ENCODE peak calls at places on chromosomes 11 and 22, in nine cellular contexts. X is Peyer's patch; N is right atrium auricular region; B is CD8-positive, alpha-beta T cell; V is heart left ventricle; C is left ventricle myocardium inferior; D is tibial artery; W is Panc1; E is lower lobe of right lung. A is an unnamed sample.

GRCh38 chr11:86508604-86509471 is 134.2 kb downstream of the CCDC81 start:
- DNase-seq in X (no peak), V (no peak), E (no peak), D (no peak), C (no peak), N (no peak), B (no peak), W (no peak), A (no peak)

GRCh38 chr11:132472411-132473205 is 1059.7 kb downstream of the OPCML start:
- DNase-seq in N (no peak), B (no peak), E (no peak), X (no peak), V (peak; percentile 23), W (no peak), D (no peak), C (no peak), A (no peak)

GRCh38 chr11:113168804-113169342 is 145.5 kb upstream of the TTC12 start:
- DNase-seq in N (no peak), C (no peak), V (no peak), B (no peak), D (no peak), X (no peak), W (no peak), E (no peak), A (no peak)

GRCh38 chr11:123132881-123133280 is 62.2 kb downstream of the CLMP start:
- DNase-seq in W (no peak), C (no peak), B (no peak), X (no peak), N (no peak), E (no peak), D (no peak), V (no peak), A (no peak)

GRCh38 chr22:23237201-23237798 is 57.0 kb downstream of the BCR start:
- DNase-seq in V (peak; percentile 83), N (no peak), C (peak; percentile 88), E (no peak), B (no peak), D (peak; percentile 59), X (no peak), W (no peak), A (no peak)

GRCh38 chr11:64539711-64540420 is 51.2 kb upstream of the SLC22A12 start:
- DNase-seq in D (no peak), B (no peak), N (no peak), E (no peak), C (no peak), W (no peak), V (no peak), X (no peak), A (no peak)

GRCh38 chr11:73344191-73344607 is 32.0 kb upstream of the RELT start:
- DNase-seq in B (no peak), N (no peak), V (peak; percentile 61), X (no peak), W (no peak), C (peak; percentile 52), D (no peak), E (no peak), A (no peak)

GRCh38 chr11:108093128-108093904 is 28.1 kb upstream of the ACAT1 start:
- DNase-seq in X (no peak), D (no peak), C (no peak), E (no peak), B (no peak), V (no peak), W (peak; percentile 81), N (no peak), A (no peak)

DNA sequence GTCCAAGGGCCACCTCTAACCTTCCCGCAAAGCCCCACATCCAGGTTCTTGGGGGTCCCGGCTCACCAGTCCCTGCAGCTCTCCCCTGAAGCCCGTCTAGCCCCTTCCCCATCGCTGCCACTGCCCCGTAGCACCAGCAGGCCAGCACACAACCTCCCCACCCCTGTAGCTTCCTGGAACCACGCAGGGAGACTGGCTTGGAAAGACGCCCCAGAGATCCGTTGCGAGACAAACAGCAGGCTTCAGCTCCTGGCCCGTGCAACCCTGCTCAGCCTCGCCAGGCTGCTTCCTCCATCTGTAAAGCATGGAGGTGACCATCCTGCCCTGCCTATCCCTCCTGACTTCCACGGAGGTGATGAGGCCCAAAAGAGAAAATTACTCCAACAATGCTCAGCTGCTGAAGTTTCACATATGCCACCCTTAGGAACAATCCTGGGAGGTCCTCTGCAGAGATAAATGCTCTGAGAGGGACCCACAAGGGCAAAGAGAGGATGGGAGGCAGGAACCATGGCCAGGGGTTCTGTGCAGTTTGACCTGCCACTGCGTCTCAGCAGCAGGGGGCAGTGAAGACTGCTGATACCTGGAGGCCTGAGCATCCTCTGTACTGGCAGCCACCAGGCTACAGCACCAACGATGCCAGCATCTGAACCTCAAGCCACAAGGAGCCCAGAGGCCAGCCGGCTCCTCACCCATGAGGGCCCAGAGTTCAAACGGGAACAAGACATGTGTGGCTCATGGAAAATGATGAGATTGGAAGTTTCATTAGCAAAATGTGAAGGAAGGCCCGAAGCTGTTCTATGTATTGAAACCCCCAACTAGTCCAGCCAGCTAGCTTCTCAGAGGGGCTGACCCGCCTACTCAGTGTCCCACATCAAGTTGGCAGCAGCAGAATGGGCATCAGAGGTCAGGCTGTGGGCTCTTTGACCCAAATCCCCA is 16.1 kb downstream of the DGCR2 start:
- DNase-seq in B (peak; percentile 42), N (no peak), X (peak; percentile 52), V (no peak), E (no peak), D (no peak), C (no peak), W (no peak), A (no peak)
- TF ChIP-seq CTCF in B (peak; percentile 54), N (no peak), X (peak; percentile 19), V (no peak), E (peak; percentile 26), D (no peak), C (peak; percentile 32), W (no peak), A (peak; percentile 69)

DNA sequence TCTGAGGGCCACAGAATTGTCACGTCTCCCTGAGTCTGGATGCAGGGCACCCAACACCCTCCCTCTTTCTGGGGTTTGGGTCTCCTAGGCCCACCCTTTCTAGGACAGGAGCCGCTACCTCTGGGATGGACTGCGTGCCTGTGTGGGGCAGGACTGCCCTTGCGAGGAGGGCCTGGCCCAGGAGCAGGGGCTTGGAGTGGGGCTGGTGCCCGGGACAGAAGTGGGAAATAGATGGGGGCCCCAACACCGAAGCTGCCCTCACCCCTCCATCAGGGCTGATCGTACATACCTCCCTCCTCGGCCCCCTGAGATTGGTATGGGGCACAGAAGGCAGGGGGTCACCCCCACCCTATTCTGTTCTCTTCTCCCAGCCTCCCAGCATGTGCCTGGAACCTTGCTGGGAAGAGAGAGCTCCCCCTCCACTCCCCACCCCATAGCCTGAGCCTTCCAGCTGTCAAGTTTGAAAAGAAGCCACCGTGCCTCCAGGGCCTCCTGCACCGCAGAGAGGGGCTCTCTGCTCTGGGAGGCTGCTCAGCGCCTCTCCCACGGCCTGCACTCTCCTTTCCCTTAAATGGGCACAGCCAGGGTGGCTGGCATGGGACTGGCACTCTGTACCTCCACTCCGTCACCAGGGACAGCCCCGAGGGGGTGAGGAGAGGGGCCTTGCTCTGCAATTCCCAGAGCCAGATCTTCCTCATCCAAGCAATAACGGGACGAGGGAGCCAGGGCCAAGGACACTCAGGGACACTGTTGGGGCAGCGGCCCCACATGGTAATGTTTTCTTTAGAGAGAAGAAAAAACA is 1.8 kb downstream of the LRRC10B start:
- DNase-seq in V (no peak), C (no peak), W (no peak), D (peak; percentile 51), E (no peak), X (no peak), B (no peak), N (no peak), A (no peak)
- H3K27me3 ChIP-seq in V (peaks cover 13% of the 10 kb centered on the region), C (peaks cover 82% of the 10 kb centered on the region), W (peaks cover 4% of the 10 kb centered on the region), D (no peaks in the 10 kb centered on the region), E (peaks cover 68% of the 10 kb centered on the region), X (no peaks in the 10 kb centered on the region), B (peaks cover 25% of the 10 kb centered on the region), N (peaks cover 7% of the 10 kb centered on the region), A (peaks cover 3% of the 10 kb centered on the region)

GRCh38 chr11:68970921-68971636 is 9.7 kb downstream of the MRGPRD start:
- DNase-seq in X (peak; percentile 10), W (no peak), N (no peak), D (no peak), E (peak; percentile 15), V (no peak), C (no peak), B (no peak), A (no peak)

GRCh38 chr11:68965901-68966868 is 14.6 kb downstream of the MRGPRD start:
- DNase-seq in W (no peak), X (peak; percentile 41), C (no peak), B (peak; percentile 7), N (no peak), E (peak; percentile 29), V (peak; percentile 8), D (no peak), A (no peak)

GRCh38 chr11:68966894-68967780 is 13.6 kb downstream of the MRGPRD start:
- DNase-seq in D (no peak), W (no peak), E (peak; percentile 6), X (peak; percentile 10), C (no peak), V (peak; percentile 2), B (no peak), N (no peak), A (no peak)

GRCh38 chr11:68969386-68969785 is 11.4 kb downstream of the MRGPRD start:
- DNase-seq in N (no peak), B (no peak), D (no peak), V (no peak), C (no peak), E (peak; percentile 15), X (peak; percentile 17), W (no peak), A (no peak)

DNA sequence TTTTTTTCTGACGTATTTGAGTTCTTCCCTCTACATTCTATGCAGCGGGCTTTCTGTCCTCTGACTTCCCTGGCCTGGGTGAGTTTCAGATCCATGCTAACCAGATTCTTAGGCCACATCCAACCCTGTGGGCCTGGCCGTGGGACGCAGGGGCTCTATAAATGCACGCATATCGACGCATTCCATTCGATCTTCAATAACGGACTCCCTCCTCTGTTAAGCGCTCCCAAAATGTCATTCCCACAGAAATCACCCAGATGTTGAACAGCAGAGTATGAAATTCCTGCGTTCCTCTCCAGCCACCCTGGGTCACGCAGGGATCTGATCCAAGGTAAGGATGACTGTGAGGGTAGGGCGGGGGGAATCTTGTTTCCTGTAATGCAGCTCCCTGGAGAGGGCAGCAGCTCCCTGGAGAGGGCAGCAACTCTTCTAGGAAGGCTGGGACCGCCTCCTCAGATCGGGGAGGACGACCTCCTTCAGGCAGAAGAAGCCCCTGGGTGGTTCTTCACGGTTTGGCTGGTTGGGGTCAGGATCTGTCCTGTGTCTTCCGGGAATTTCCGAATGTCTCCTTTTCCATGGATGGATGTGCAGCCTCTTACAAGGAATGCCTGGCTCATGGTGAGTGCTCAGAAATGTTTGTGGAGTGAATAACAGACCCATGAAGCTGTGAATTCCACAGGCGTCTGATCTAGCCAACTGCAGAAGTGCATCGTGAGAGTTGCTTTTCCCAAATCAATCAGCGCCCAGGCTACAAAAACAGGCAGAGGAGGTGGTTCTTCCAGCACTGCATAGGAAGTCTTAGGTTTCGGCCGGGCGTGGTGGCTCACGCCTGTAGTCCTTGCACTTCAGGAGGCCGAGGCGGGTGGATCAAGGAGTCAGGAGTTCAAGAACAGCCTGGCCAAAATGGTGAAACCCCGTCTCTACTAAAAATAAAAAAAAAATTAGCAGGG is 12.2 kb downstream of the MRGPRD start:
- DNase-seq in C (no peak), X (peak; percentile 26), V (peak; percentile 17), D (no peak), N (no peak), E (peak; percentile 16), B (no peak), W (no peak), A (no peak)
- TF ChIP-seq CTCF in C (no peak), X (no peak), V (no peak), D (no peak), N (no peak), E (no peak), B (no peak), W (no peak), A (no peak)

DNA sequence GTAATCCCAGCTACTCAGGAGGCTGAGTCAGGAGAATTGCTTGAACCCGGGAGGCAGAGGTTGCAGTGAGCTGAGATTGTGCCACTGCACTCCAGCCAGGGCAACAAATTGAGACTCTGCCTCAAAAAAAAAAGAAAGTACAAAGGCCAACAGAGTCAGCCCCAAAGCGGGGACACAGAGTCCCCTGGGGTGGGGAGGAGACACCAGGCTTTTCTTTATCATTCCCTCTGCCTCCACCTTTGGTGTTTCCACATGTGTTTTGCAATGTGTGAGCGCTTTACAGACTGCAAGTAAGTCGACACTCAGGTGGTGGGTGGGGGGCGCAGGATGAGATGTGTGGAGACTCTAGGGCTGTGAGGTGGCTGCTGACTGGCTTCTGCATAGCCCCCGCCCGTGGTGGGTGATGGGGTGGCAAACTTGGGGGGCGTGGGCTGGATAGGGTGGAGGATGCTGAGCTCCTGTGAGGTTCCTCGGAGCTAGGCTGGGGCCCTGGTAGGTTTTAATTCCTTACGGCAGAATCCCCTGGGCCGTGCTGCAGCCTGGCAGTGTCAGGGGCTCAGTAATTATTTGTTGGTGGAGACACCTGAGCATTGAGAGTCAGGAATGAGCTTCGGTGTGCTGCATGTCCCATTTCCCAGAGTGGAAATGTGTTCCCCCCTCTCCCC is 177.2 kb downstream of the CTTN start:
- DNase-seq in C (no peak), W (no peak), E (no peak), D (no peak), N (no peak), V (peak; percentile 13), X (no peak), B (no peak), A (no peak)
- H3K27me3 ChIP-seq in C (peaks cover 14% of the 10 kb centered on the region), W (no peaks in the 10 kb centered on the region), E (no peaks in the 10 kb centered on the region), D (no peaks in the 10 kb centered on the region), N (no peaks in the 10 kb centered on the region), V (no peaks in the 10 kb centered on the region), X (no peaks in the 10 kb centered on the region), B (no peaks in the 10 kb centered on the region), A (no peaks in the 10 kb centered on the region)